ENCODE peak calls at places on chromosomes 6 and 20, in seven cellular contexts. C, X, I, L, N, D and U are unnamed samples.

GRCh38 chr6:111862727-111863126 is 10.5 kb downstream of the FYN start:
- DNase-seq in X (no peak), I (no peak), D (no peak), C (no peak), L (no peak), N (no peak), U (no peak)

GRCh38 chr6:134593887-134594286 is 276.0 kb upstream of the SGK1 start:
- DNase-seq in D (no peak), I (peak), N (no peak), C (no peak), X (no peak), L (no peak), U (no peak)

GRCh38 chr6:25312703-25313102 is 33.5 kb downstream of the CARMIL1 start:
- DNase-seq in C (peak), D (no peak), X (no peak), I (no peak), L (peak), N (peak), U (no peak)

GRCh38 chr20:16821211-16822089 is 73.3 kb downstream of the OTOR start:
- DNase-seq in L (peak), N (peak), C (peak), I (no peak), X (no peak), D (no peak), U (peak)

GRCh38 chr6:80932364-80932763 is 820.1 kb downstream of the TENT5A start:
- DNase-seq in I (no peak), X (no peak), C (no peak), N (no peak), L (peak), D (no peak), U (no peak)

GRCh38 chr6:68726307-68726706 is 91.2 kb downstream of the ADGRB3 start:
- DNase-seq in N (no peak), I (peak), L (no peak), D (no peak), C (no peak), X (no peak), U (no peak)

GRCh38 chr20:45095753-45096371 is 5.1 kb downstream of the KCNS1 start:
- DNase-seq in N (peak), D (peak), L (peak), X (peak), C (peak), I (peak), U (no peak)

GRCh38 chr6:14317616-14318015 is 200.0 kb downstream of the CD83 start:
- DNase-seq in C (no peak), X (no peak), L (no peak), I (no peak), N (no peak), D (no peak), U (no peak)

GRCh38 chr20:44279228-44279627 is 31.8 kb downstream of the FITM2 start:
- DNase-seq in D (no peak), C (no peak), I (peak), N (no peak), L (peak), X (no peak), U (no peak)

GRCh38 chr6:43256670-43257664 is 13.7 kb downstream of the TTBK1 start:
- DNase-seq in C (no peak), L (no peak), X (no peak), N (no peak), I (no peak), D (no peak), U (no peak)

GRCh38 chr6:83633149-83633548 is 75.8 kb downstream of the SNAP91 start:
- DNase-seq in N (no peak), D (no peak), X (no peak), L (no peak), I (no peak), C (peak), U (no peak)

GRCh38 chr20:51387125-51387865 is 155.2 kb downstream of the NFATC2 start:
- DNase-seq in L (no peak), X (no peak), C (no peak), N (no peak), D (no peak), I (no peak), U (no peak)

GRCh38 chr20:20573797-20574196 is 138.6 kb downstream of the RALGAPA2 start:
- DNase-seq in C (no peak), I (no peak), N (no peak), D (no peak), X (no peak), L (no peak), U (no peak)

GRCh38 chr6:139156571-139156970 is 21.7 kb downstream of the HECA start:
- DNase-seq in I (no peak), C (no peak), L (no peak), N (no peak), D (no peak), X (no peak), U (no peak)

GRCh38 chr6:152295920-152296319 is 341.2 kb downstream of the SYNE1 start:
- DNase-seq in X (no peak), C (no peak), I (no peak), N (no peak), D (no peak), L (no peak), U (no peak)

GRCh38 chr20:5526516-5526915 is 209.8 kb upstream of the PROKR2 start:
- DNase-seq in X (no peak), I (no peak), D (no peak), N (peak), C (peak), L (no peak), U (no peak)

GRCh38 chr6:6851059-6851658 is 256.6 kb upstream of the RREB1 start:
- DNase-seq in C (peak), I (peak), L (peak), N (peak), X (no peak), D (peak), U (no peak)

GRCh38 chr6:156110249-156110648 is 654.6 kb upstream of the NOX3 start:
- DNase-seq in X (no peak), N (no peak), C (no peak), I (no peak), L (no peak), D (no peak), U (no peak)

GRCh38 chr6:37695857-37696219 is 1.8 kb downstream of the MDGA1 start:
- DNase-seq in D (no peak), X (no peak), C (no peak), L (no peak), N (no peak), I (no peak), U (no peak)